ENCODE peak calls at places on chromosomes 13 and 19, in eight cellular contexts. Y, M, H, T, B, N, L and P are unnamed samples.

GRCh38 chr13:30745917-30746686 is 10.8 kb downstream of the ALOX5AP start:
- DNase-seq in Y (no peak), M (no peak), H (no peak), T (no peak), B (no peak), N (no peak), L (peak; percentile 13), P (no peak)

GRCh38 chr13:51629711-51630575 is 45.7 kb downstream of the WDFY2 start:
- DNase-seq in Y (no peak), M (no peak), H (no peak), T (no peak), B (no peak), N (no peak), L (no peak), P (no peak)

GRCh38 chr13:99264053-99264452 is 5.9 kb upstream of the GPR18 start:
- DNase-seq in Y (no peak), M (no peak), H (no peak), T (no peak), B (no peak), N (no peak), L (no peak), P (no peak)

GRCh38 chr19:42076375-42076944 is 494 bp downstream of the ZNF574 start:
- DNase-seq in Y (no peak), M (no peak), H (no peak), T (no peak), B (no peak), N (peak; percentile 69), L (no peak), P (no peak)

GRCh38 chr19:30870861-30871260 is 478.4 kb downstream of the TSHZ3 start:
- DNase-seq in Y (no peak), M (no peak), H (no peak), T (no peak), B (no peak), N (no peak), L (no peak), P (no peak)

GRCh38 chr13:77898097-77898496 is 20.5 kb downstream of the EDNRB start:
- DNase-seq in Y (no peak), M (no peak), H (no peak), T (no peak), B (no peak), N (no peak), L (no peak), P (no peak)

GRCh38 chr13:99657848-99658265 is 156.6 kb downstream of the TM9SF2 start:
- DNase-seq in Y (peak; percentile 34), M (peak; percentile 55), H (no peak), T (peak; percentile 30), B (no peak), N (no peak), L (no peak), P (no peak)

GRCh38 chr19:46606681-46607440 is 5.7 kb downstream of the CALM3 start:
- DNase-seq in Y (no peak), M (no peak), H (peak; percentile 49), T (no peak), B (no peak), N (no peak), L (no peak), P (peak; percentile 41)

GRCh38 chr13:73106513-73107214 is 47.9 kb downstream of the KLF5 start:
- DNase-seq in Y (no peak), M (no peak), H (no peak), T (peak; percentile 11), B (no peak), N (no peak), L (no peak), P (no peak)

GRCh38 chr19:40610396-40611064 is 9.4 kb downstream of the LTBP4 start:
- DNase-seq in Y (no peak), M (no peak), H (peak; percentile 92), T (no peak), B (no peak), N (peak; percentile 18), L (peak; percentile 24), P (no peak)

GRCh38 chr19:8611391-8611883 is 922 bp upstream of the ADAMTS10 start:
- DNase-seq in Y (no peak), M (no peak), H (no peak), T (no peak), B (no peak), N (peak; percentile 52), L (no peak), P (no peak)

GRCh38 chr13:104683789-104684188 is 1617.6 kb upstream of the SLC10A2 start:
- DNase-seq in Y (no peak), M (no peak), H (no peak), T (no peak), B (no peak), N (no peak), L (peak; percentile 1), P (no peak)

GRCh38 chr13:43390101-43390500 is 366.7 kb downstream of the DNAJC15 start:
- DNase-seq in Y (no peak), M (no peak), H (no peak), T (no peak), B (no peak), N (no peak), L (no peak), P (no peak)

GRCh38 chr19:35442091-35442490 is 6.0 kb upstream of the FFAR2 start:
- DNase-seq in Y (no peak), M (no peak), H (peak; percentile 84), T (no peak), B (no peak), N (no peak), L (no peak), P (no peak)

GRCh38 chr19:45056831-45057230 is 18.0 kb downstream of the CLASRP start:
- DNase-seq in Y (no peak), M (no peak), H (no peak), T (no peak), B (no peak), N (no peak), L (no peak), P (no peak)

GRCh38 chr13:106507560-106508274 is 27.7 kb downstream of the EFNB2 start:
- DNase-seq in Y (no peak), M (no peak), H (no peak), T (no peak), B (peak; percentile 67), N (peak; percentile 64), L (peak; percentile 94), P (no peak)

GRCh38 chr13:28316129-28316528 is 177.8 kb downstream of the PAN3 start:
- DNase-seq in Y (no peak), M (no peak), H (no peak), T (no peak), B (no peak), N (no peak), L (no peak), P (no peak)

GRCh38 chr13:28316841-28317240 is 178.1 kb downstream of the FLT1 start:
- DNase-seq in Y (no peak), M (no peak), H (no peak), T (no peak), B (no peak), N (no peak), L (no peak), P (no peak)

GRCh38 chr13:28318418-28318995 is 176.4 kb downstream of the FLT1 start:
- DNase-seq in Y (no peak), M (no peak), H (no peak), T (no peak), B (no peak), N (no peak), L (no peak), P (no peak)

GRCh38 chr13:28314879-28315278 is 176.5 kb downstream of the PAN3 start:
- DNase-seq in Y (no peak), M (no peak), H (no peak), T (no peak), B (no peak), N (no peak), L (no peak), P (no peak)

DNA sequence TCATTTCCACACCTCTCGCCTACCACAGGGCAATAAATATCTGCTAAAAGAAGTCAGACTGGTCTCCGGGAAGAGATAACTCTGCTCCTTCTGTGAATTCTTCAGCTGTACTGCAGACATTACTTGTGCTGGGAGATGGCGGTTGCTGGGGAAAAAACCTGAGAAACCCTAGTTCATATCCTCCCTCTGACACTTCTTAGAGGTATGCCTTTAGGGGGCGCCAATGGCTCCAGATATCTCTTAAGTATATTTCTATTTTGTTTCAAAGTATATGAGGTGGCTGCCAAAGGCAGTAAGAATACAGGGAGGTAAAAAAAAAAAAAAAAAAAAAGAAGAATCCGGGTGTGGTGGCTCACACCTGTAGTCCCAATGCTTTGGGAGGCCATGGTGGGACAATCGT is 175.2 kb downstream of the PAN3 start:
- DNase-seq in Y (no peak), M (no peak), H (no peak), T (no peak), B (peak; percentile 44), N (peak; percentile 38), L (no peak), P (no peak)
- TF ChIP-seq CTCF in Y (peak; percentile 25), M (no peak), H (no peak), T (no peak), B (peak; percentile 71), N (peak; percentile 55), L (no peak), P (peak; percentile 65)

DNA sequence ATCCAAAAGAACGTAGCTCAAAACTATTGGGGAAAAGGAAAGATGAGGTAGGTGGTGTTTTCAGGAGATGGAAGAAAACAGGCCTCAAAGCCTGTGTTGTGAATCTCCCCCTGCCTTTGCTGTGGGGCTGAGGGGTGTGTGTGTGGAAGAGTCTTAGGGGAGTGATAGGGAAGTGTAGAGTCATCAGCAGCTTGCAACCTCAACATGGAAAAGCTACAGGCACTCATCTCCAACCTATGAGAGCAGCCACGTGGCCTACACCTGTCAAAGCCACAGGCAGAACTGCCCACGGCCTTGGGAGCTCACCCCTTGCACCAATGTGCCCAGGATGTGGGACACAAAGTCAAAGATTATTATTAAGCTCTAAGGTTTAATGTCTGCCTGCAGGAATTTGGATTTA is 4.3 kb upstream of the SIGLEC12 start:
- DNase-seq in Y (no peak), M (no peak), H (no peak), T (no peak), B (no peak), N (no peak), L (no peak), P (no peak)
- TF ChIP-seq CTCF in Y (no peak), M (no peak), H (no peak), T (no peak), B (no peak), N (no peak), L (no peak), P (no peak)

DNA sequence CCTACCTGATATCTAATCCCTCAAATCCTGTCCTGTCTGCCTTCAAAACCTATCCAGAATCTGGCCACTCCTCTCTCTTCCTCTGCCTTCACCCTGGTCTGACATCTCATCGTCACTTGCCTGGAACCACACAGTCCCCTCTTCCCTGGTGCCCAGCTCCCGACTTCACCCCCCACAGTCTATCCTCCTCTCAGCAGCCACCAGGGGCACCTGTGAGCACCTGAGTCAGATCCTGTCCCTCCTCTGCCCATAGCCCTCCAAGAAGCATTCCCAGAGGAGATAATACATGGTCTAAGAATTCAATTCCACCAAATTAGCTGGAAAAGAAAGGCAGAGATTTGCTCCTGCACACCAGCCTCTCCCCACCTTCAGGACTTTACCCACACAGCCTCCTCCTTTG is 48.9 kb downstream of the ZNRF4 start:
- DNase-seq in Y (no peak), M (no peak), H (no peak), T (peak; percentile 15), B (no peak), N (no peak), L (no peak), P (no peak)
- TF ChIP-seq CTCF in Y (peak; percentile 32), M (no peak), H (no peak), T (no peak), B (no peak), N (peak; percentile 33), L (peak; percentile 11), P (peak; percentile 22)

DNA sequence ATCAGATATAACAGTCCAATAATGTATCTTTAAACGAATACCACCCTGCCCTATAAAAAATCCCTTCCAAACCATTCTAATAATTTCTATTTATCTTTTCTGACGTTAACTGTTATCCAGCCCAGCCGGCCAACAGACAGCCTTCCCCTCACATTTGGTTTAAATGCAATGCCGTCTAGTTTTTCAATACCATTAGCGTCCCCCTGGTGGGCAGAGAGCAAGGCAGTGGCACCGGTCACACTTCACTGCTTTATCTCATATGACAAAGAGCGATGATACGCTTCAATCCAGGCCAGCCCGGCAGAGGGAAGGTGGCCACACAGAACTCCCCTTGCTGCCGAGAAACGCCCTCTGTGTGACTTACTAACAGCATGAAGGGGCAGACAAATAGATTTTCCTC is 402.1 kb upstream of the ZNF507 start:
- DNase-seq in Y (no peak), M (peak; percentile 11), H (no peak), T (no peak), B (no peak), N (no peak), L (no peak), P (no peak)
- TF ChIP-seq CTCF in Y (peak; percentile 44), M (no peak), H (no peak), T (no peak), B (no peak), N (no peak), L (no peak), P (no peak)